ENCODE peak calls at places on chromosomes 12 and 14, in nine cellular contexts. One of them, this sample, is unnamed.

GRCh38 chr12:110933326-110933974 is 13.1 kb upstream of the MYL2 start:
- DNase-seq in endothelial cell: no peak
- DNase-seq in tibial artery: no peak
- DNase-seq in BE2C: no peak
- DNase-seq in mesothelial cell of epicardium: no peak
- DNase-seq in hepatocyte: no peak
- DNase-seq in adrenal gland: no peak
- DNase-seq in gastrocnemius medialis: no peak
- DNase-seq in fibroblast of mammary gland: no peak
- DNase-seq in this sample: no peak

GRCh38 chr14:30005114-30005698 is 77.6 kb upstream of the PRKD1 start:
- DNase-seq in endothelial cell: peak; percentile 9
- DNase-seq in tibial artery: no peak
- DNase-seq in BE2C: no peak
- DNase-seq in mesothelial cell of epicardium: no peak
- DNase-seq in hepatocyte: peak; percentile 68
- DNase-seq in adrenal gland: no peak
- DNase-seq in gastrocnemius medialis: no peak
- DNase-seq in fibroblast of mammary gland: peak; percentile 81
- DNase-seq in this sample: peak; percentile 68

GRCh38 chr14:55416866-55417265 is 5.2 kb upstream of the ATG14 start:
- DNase-seq in endothelial cell: peak; percentile 47
- DNase-seq in tibial artery: no peak
- DNase-seq in BE2C: peak; percentile 49
- DNase-seq in mesothelial cell of epicardium: no peak
- DNase-seq in hepatocyte: peak; percentile 34
- DNase-seq in adrenal gland: no peak
- DNase-seq in gastrocnemius medialis: no peak
- DNase-seq in fibroblast of mammary gland: peak; percentile 33
- DNase-seq in this sample: peak; percentile 60

GRCh38 chr14:35855886-35856481 is 29.8 kb downstream of the BRMS1L start:
- DNase-seq in endothelial cell: no peak
- DNase-seq in tibial artery: no peak
- DNase-seq in BE2C: no peak
- DNase-seq in mesothelial cell of epicardium: no peak
- DNase-seq in hepatocyte: no peak
- DNase-seq in adrenal gland: no peak
- DNase-seq in gastrocnemius medialis: no peak
- DNase-seq in fibroblast of mammary gland: no peak
- DNase-seq in this sample: no peak

GRCh38 chr12:17235996-17236395 is 630.0 kb upstream of the LMO3 start:
- DNase-seq in endothelial cell: no peak
- DNase-seq in tibial artery: no peak
- DNase-seq in BE2C: no peak
- DNase-seq in mesothelial cell of epicardium: no peak
- DNase-seq in hepatocyte: no peak
- DNase-seq in adrenal gland: no peak
- DNase-seq in gastrocnemius medialis: no peak
- DNase-seq in fibroblast of mammary gland: no peak
- DNase-seq in this sample: no peak

GRCh38 chr12:132710062-132710421 is 600 bp upstream of the PGAM5 start:
- DNase-seq in endothelial cell: peak; percentile 33
- DNase-seq in tibial artery: no peak
- DNase-seq in BE2C: no peak
- DNase-seq in mesothelial cell of epicardium: no peak
- DNase-seq in hepatocyte: no peak
- DNase-seq in adrenal gland: no peak
- DNase-seq in gastrocnemius medialis: no peak
- DNase-seq in fibroblast of mammary gland: no peak
- DNase-seq in this sample: no peak

GRCh38 chr12:4579305-4580097 is 17.5 kb downstream of the DYRK4 start:
- DNase-seq in endothelial cell: no peak
- DNase-seq in tibial artery: no peak
- DNase-seq in BE2C: peak; percentile 29
- DNase-seq in mesothelial cell of epicardium: no peak
- DNase-seq in hepatocyte: no peak
- DNase-seq in adrenal gland: peak; percentile 25
- DNase-seq in gastrocnemius medialis: no peak
- DNase-seq in fibroblast of mammary gland: peak; percentile 30
- DNase-seq in this sample: no peak

GRCh38 chr12:30785630-30786029 is 30.9 kb upstream of the CAPRIN2 start:
- DNase-seq in endothelial cell: no peak
- DNase-seq in tibial artery: no peak
- DNase-seq in BE2C: no peak
- DNase-seq in mesothelial cell of epicardium: no peak
- DNase-seq in hepatocyte: no peak
- DNase-seq in adrenal gland: no peak
- DNase-seq in gastrocnemius medialis: no peak
- DNase-seq in fibroblast of mammary gland: no peak
- DNase-seq in this sample: no peak

GRCh38 chr12:12558291-12558690 is 4.4 kb downstream of the DUSP16 start:
- DNase-seq in endothelial cell: no peak
- DNase-seq in tibial artery: no peak
- DNase-seq in BE2C: no peak
- DNase-seq in mesothelial cell of epicardium: no peak
- DNase-seq in hepatocyte: no peak
- DNase-seq in adrenal gland: peak; percentile 61
- DNase-seq in gastrocnemius medialis: no peak
- DNase-seq in fibroblast of mammary gland: no peak
- DNase-seq in this sample: no peak

DNA sequence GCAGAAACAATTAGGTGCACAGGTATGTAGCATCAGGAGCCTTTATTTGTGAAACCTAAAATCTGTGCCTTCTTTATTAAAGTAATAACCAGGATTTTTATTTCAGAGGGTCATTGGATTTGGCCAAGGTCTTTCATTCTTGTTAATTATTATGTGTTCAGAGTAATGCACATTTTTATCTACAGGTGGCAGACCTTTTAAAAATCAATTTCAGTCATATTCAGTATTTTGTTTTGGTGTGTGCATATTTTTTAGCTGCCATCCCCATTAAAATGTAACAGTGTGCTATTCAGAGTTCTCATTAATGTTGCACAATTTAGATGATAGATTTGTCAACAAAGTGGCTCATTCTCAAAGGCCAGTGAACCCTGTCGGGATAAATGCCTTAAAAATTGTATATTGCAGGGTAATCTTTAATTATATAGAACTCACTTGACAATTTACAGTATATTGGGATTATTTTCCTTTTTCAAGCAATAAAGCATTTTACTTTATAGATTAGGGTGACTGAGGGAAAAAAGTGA is 319.3 kb upstream of the SOX5 start:
- DNase-seq in endothelial cell: no peak
- DNase-seq in tibial artery: no peak
- DNase-seq in BE2C: no peak
- DNase-seq in mesothelial cell of epicardium: no peak
- DNase-seq in hepatocyte: no peak
- DNase-seq in adrenal gland: no peak
- DNase-seq in gastrocnemius medialis: no peak
- DNase-seq in fibroblast of mammary gland: no peak
- DNase-seq in this sample: no peak
- TF ChIP-seq CTCF in endothelial cell: peak; percentile 35
- TF ChIP-seq CTCF in tibial artery: no peak
- TF ChIP-seq CTCF in BE2C: no peak
- TF ChIP-seq CTCF in mesothelial cell of epicardium: peak; percentile 26
- TF ChIP-seq CTCF in hepatocyte: peak; percentile 13
- TF ChIP-seq CTCF in adrenal gland: no peak
- TF ChIP-seq CTCF in gastrocnemius medialis: no peak
- TF ChIP-seq CTCF in fibroblast of mammary gland: no peak
- TF ChIP-seq CTCF in this sample: peak; percentile 14

GRCh38 chr12:6753772-6754356 is 923 bp upstream of the MLF2 start:
- DNase-seq in endothelial cell: no peak
- DNase-seq in tibial artery: no peak
- DNase-seq in BE2C: no peak
- DNase-seq in mesothelial cell of epicardium: peak; percentile 92
- DNase-seq in hepatocyte: peak; percentile 49
- DNase-seq in adrenal gland: no peak
- DNase-seq in gastrocnemius medialis: no peak
- DNase-seq in fibroblast of mammary gland: peak; percentile 72
- DNase-seq in this sample: no peak

GRCh38 chr12:6751767-6752166 is 1.2 kb downstream of the MLF2 start:
- DNase-seq in endothelial cell: no peak
- DNase-seq in tibial artery: no peak
- DNase-seq in BE2C: no peak
- DNase-seq in mesothelial cell of epicardium: no peak
- DNase-seq in hepatocyte: no peak
- DNase-seq in adrenal gland: no peak
- DNase-seq in gastrocnemius medialis: no peak
- DNase-seq in fibroblast of mammary gland: no peak
- DNase-seq in this sample: no peak

GRCh38 chr12:6754406-6754805 is 1.5 kb upstream of the MLF2 start:
- DNase-seq in endothelial cell: no peak
- DNase-seq in tibial artery: no peak
- DNase-seq in BE2C: no peak
- DNase-seq in mesothelial cell of epicardium: no peak
- DNase-seq in hepatocyte: no peak
- DNase-seq in adrenal gland: no peak
- DNase-seq in gastrocnemius medialis: no peak
- DNase-seq in fibroblast of mammary gland: no peak
- DNase-seq in this sample: no peak

GRCh38 chr12:6752181-6752930 is 585 bp downstream of the MLF2 start:
- DNase-seq in endothelial cell: peak; percentile 38
- DNase-seq in tibial artery: peak; percentile 50
- DNase-seq in BE2C: peak; percentile 61
- DNase-seq in mesothelial cell of epicardium: no peak
- DNase-seq in hepatocyte: peak; percentile 77
- DNase-seq in adrenal gland: peak; percentile 60
- DNase-seq in gastrocnemius medialis: no peak
- DNase-seq in fibroblast of mammary gland: peak; percentile 60
- DNase-seq in this sample: peak; percentile 28

DNA sequence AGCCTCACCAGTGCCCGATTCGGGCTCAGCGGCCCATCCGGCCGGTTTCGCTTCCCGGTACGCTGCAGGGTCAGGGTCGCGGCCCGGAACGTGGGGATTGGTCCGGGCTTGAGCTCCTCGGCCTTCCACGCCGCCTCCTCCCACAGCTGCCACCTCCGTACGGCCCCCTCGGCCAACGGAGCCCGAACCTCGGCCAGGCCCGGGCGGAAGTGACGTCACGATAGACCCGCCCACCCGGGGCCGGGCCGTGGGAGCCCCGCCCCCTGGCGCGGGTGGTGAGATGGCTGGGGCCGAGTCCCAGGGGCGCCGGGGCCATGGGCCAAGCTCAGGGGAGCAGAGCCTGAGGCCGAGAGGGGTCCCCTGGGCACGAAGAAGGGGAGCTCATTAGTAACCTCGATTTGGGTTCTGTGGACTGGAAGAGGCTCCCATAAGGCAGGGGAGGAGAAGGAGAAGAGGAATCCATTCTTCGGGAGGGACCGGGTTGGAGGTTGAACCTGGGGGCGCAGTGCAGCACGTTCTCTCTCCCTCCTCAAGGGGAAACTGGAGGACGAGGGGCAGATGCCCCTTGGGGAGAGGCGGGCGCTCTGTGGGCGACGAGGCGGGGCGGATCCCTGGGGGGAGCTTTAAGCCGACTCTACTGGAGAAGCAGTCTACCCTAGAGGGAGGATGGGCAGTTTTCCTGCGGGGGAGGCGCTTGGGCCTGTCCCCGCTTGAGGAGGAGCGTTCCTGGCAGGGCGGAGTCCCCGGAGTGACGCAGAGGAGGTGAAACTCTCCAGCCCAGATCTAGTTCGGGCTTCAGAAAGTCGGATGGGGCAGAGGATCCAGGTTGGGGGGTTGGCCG is at the start of gene MLF2:
- DNase-seq in endothelial cell: peak; percentile 99
- DNase-seq in tibial artery: peak; percentile 98
- DNase-seq in BE2C: peak; percentile 98
- DNase-seq in mesothelial cell of epicardium: peak; percentile 85
- DNase-seq in hepatocyte: peak; percentile 98
- DNase-seq in adrenal gland: peak; percentile 99
- DNase-seq in gastrocnemius medialis: peak; percentile 98
- DNase-seq in fibroblast of mammary gland: peak; percentile 100
- DNase-seq in this sample: peak; percentile 99
- TF ChIP-seq CTCF in endothelial cell: peak; percentile 87
- TF ChIP-seq CTCF in tibial artery: no peak
- TF ChIP-seq CTCF in BE2C: peak; percentile 95
- TF ChIP-seq CTCF in mesothelial cell of epicardium: peak; percentile 92
- TF ChIP-seq CTCF in hepatocyte: peak; percentile 98
- TF ChIP-seq CTCF in adrenal gland: peak; percentile 97
- TF ChIP-seq CTCF in gastrocnemius medialis: no peak
- TF ChIP-seq CTCF in fibroblast of mammary gland: no peak
- TF ChIP-seq CTCF in this sample: no peak

DNA sequence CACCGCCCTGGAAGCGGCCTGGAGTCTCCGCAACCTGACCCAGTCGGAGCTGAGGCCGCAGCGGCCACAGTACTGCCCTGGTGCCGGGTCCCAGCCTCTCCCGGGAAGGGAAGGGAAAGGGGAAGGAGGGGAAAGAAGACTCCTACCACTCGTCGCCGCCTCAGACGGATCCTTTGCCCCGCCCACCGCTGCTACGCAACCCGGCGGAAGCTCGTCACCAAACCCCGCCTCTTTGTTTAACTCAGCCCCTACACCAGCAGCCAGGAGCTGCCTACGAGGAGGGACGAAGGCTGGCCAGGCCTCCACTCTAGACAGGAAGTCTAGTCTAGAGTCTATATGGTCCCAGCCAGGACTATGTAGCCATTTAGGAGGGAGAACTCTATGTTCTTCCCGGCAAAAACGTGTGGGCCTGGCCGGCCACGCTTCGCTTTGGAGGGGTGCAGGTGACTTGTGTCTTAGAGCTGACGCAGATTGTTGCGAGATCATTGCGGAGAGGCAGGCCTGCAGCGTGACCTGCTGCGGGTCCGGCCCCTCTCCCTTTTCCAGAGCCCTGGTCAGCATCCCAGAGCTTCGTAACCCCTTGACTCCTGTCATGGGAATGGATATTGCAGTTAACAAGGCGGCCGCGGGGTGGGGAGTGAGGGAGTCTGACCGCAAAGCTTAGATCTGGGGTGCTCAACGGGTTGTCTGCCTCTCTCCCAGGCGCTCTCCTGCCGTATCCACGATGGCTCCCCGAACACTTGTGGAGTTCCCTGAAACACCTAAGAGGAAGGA is at the start of gene RNF41:
- DNase-seq in endothelial cell: peak; percentile 94
- DNase-seq in tibial artery: peak; percentile 97
- DNase-seq in BE2C: peak; percentile 98
- DNase-seq in mesothelial cell of epicardium: peak; percentile 92
- DNase-seq in hepatocyte: peak; percentile 99
- DNase-seq in adrenal gland: peak; percentile 98
- DNase-seq in gastrocnemius medialis: peak; percentile 95
- DNase-seq in fibroblast of mammary gland: peak; percentile 96
- DNase-seq in this sample: peak; percentile 97
- TF ChIP-seq CTCF in endothelial cell: peak; percentile 46
- TF ChIP-seq CTCF in tibial artery: peak; percentile 36
- TF ChIP-seq CTCF in BE2C: no peak
- TF ChIP-seq CTCF in mesothelial cell of epicardium: no peak
- TF ChIP-seq CTCF in hepatocyte: no peak
- TF ChIP-seq CTCF in adrenal gland: peak; percentile 23
- TF ChIP-seq CTCF in gastrocnemius medialis: peak; percentile 32
- TF ChIP-seq CTCF in fibroblast of mammary gland: no peak
- TF ChIP-seq CTCF in this sample: peak; percentile 10

DNA sequence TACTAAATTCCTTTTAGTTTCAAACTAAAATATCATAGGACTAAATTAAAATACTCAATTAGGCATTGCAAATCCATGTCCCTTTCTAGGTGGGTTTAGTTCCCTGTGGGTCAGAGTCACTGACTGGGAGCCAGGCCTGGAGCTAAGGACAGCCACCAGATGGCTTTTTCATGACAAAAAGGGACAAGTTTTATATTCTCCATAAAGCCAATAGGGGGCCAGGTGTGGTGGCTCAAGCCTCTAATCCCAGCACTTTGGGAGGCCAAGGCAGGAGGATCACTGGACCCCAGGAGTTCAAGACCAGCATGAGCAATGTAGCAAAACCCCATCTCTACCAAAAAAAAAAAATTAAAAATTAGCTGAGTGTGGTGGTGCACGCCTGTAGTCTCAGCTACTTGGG is 35.4 kb upstream of the EIF5 start:
- DNase-seq in endothelial cell: no peak
- DNase-seq in tibial artery: no peak
- DNase-seq in BE2C: no peak
- DNase-seq in mesothelial cell of epicardium: no peak
- DNase-seq in hepatocyte: no peak
- DNase-seq in adrenal gland: no peak
- DNase-seq in gastrocnemius medialis: no peak
- DNase-seq in fibroblast of mammary gland: no peak
- DNase-seq in this sample: no peak
- TF ChIP-seq CTCF in endothelial cell: peak; percentile 17
- TF ChIP-seq CTCF in tibial artery: no peak
- TF ChIP-seq CTCF in BE2C: peak; percentile 36
- TF ChIP-seq CTCF in mesothelial cell of epicardium: no peak
- TF ChIP-seq CTCF in hepatocyte: no peak
- TF ChIP-seq CTCF in adrenal gland: no peak
- TF ChIP-seq CTCF in gastrocnemius medialis: no peak
- TF ChIP-seq CTCF in fibroblast of mammary gland: no peak
- TF ChIP-seq CTCF in this sample: no peak